ENCODE peak calls at places on chromosomes 3 and 15, in eight cellular contexts. M is T-helper 1 cell; V is putamen; X is GM18507; Q is nephron progenitor cell; C is coronary artery; R is stimulated activated CD4-positive, alpha-beta T cell treated with anti-CD3 and anti-CD28 coated beads, Interleukin-1b, Interleukin-23, amount 100 ng/mL, for 1 hour; U is stromal cell of bone marrow. B is an unnamed sample.

GRCh38 chr15:29756358-29757267 is 65.7 kb downstream of the TJP1 start:
- DNase-seq in M (no peak), V (no peak), X (no peak), Q (no peak), C (no peak), R (no peak), U (no peak), B (peak)

GRCh38 chr15:31062310-31062964 is 39.1 kb downstream of the TRPM1 start:
- DNase-seq in M (no peak), V (no peak), X (no peak), Q (no peak), C (no peak), R (no peak), U (no peak), B (no peak)

GRCh38 chr3:16897254-16897926 is 12.6 kb downstream of the PLCL2 start:
- DNase-seq in M (no peak), V (no peak), X (no peak), Q (peak), C (no peak), R (no peak), U (no peak), B (no peak)

GRCh38 chr3:100400424-100400781 is 486 bp downstream of the TOMM70 start:
- DNase-seq in M (peak), V (no peak), X (no peak), Q (no peak), C (no peak), R (no peak), U (no peak), B (peak)

GRCh38 chr15:41966414-41966812 is 5.9 kb downstream of the EHD4 start:
- DNase-seq in M (no peak), V (no peak), X (no peak), Q (no peak), C (no peak), R (no peak), U (no peak), B (no peak)

GRCh38 chr15:59594493-59594942 is 17.1 kb upstream of the GCNT3 start:
- DNase-seq in M (no peak), V (no peak), X (no peak), Q (no peak), C (no peak), R (no peak), U (peak), B (no peak)

GRCh38 chr15:73015493-73015892 is 36.8 kb upstream of the NEO1 start:
- DNase-seq in M (no peak), V (no peak), X (no peak), Q (no peak), C (no peak), R (no peak), U (no peak), B (no peak)

GRCh38 chr3:13846716-13847570 is 32.9 kb downstream of the WNT7A start:
- DNase-seq in M (no peak), V (no peak), X (no peak), Q (no peak), C (no peak), R (no peak), U (no peak), B (no peak)

GRCh38 chr3:191070201-191070600 is 128.8 kb upstream of the OSTN start:
- DNase-seq in M (no peak), V (no peak), X (no peak), Q (no peak), C (no peak), R (no peak), U (peak), B (no peak)

GRCh38 chr3:134373942-134374790 is at the start of gene AMOTL2:
- DNase-seq in M (no peak), V (peak), X (peak), Q (peak), C (peak), R (no peak), U (peak), B (peak)

GRCh38 chr15:76107169-76107568 is 47.4 kb downstream of the TMEM266 start:
- DNase-seq in M (no peak), V (no peak), X (no peak), Q (no peak), C (no peak), R (no peak), U (no peak), B (no peak)

GRCh38 chr15:62112616-62113593 is 46.1 kb downstream of the C2CD4A start:
- DNase-seq in M (no peak), V (no peak), X (no peak), Q (no peak), C (no peak), R (no peak), U (peak), B (no peak)

GRCh38 chr15:77032052-77032646 is 37.2 kb downstream of the PSTPIP1 start:
- DNase-seq in M (no peak), V (no peak), X (no peak), Q (no peak), C (peak), R (no peak), U (no peak), B (no peak)

GRCh38 chr15:83818591-83818990 is 164.7 kb downstream of the ADAMTSL3 start:
- DNase-seq in M (no peak), V (no peak), X (no peak), Q (no peak), C (no peak), R (no peak), U (no peak), B (no peak)

GRCh38 chr3:18428036-18428435 is 2.9 kb upstream of the SATB1 start:
- DNase-seq in M (no peak), V (no peak), X (no peak), Q (no peak), C (no peak), R (no peak), U (no peak), B (no peak)

GRCh38 chr3:150062492-150062891 is 91.8 kb upstream of the PFN2 start:
- DNase-seq in M (no peak), V (no peak), X (no peak), Q (no peak), C (no peak), R (no peak), U (peak), B (peak)

GRCh38 chr3:149343951-149344350 is 10.5 kb upstream of the TM4SF18 start:
- DNase-seq in M (no peak), V (no peak), X (peak), Q (no peak), C (no peak), R (no peak), U (no peak), B (no peak)

GRCh38 chr3:115550285-115550741 is 73.0 kb upstream of the GAP43 start:
- DNase-seq in M (no peak), V (no peak), X (no peak), Q (no peak), C (no peak), R (no peak), U (peak), B (no peak)

GRCh38 chr3:27281671-27282150 is 87.5 kb downstream of the NEK10 start:
- DNase-seq in M (no peak), V (no peak), X (no peak), Q (no peak), C (no peak), R (no peak), U (no peak), B (no peak)

GRCh38 chr3:127458698-127459097 is 131.8 kb downstream of the TPRA1 start:
- DNase-seq in M (peak), V (no peak), X (no peak), Q (peak), C (no peak), R (no peak), U (no peak), B (no peak)

GRCh38 chr3:122576174-122576940 is 1.1 kb upstream of the PARP15 start:
- DNase-seq in M (no peak), V (no peak), X (peak), Q (no peak), C (no peak), R (no peak), U (peak), B (no peak)

GRCh38 chr15:68042855-68043222 is 11.3 kb upstream of the PIAS1 start:
- DNase-seq in M (no peak), V (no peak), X (no peak), Q (no peak), C (no peak), R (no peak), U (no peak), B (no peak)

GRCh38 chr15:95690631-95691340 is 639.7 kb upstream of the NR2F2 start:
- DNase-seq in M (no peak), V (no peak), X (no peak), Q (no peak), C (no peak), R (no peak), U (no peak), B (no peak)

GRCh38 chr3:114494498-114494897 is 200.7 kb downstream of the TIGIT start:
- DNase-seq in M (no peak), V (no peak), X (no peak), Q (no peak), C (no peak), R (no peak), U (no peak), B (no peak)

GRCh38 chr15:29571728-29572454 is 250.4 kb downstream of the TJP1 start:
- DNase-seq in M (no peak), V (no peak), X (no peak), Q (no peak), C (no peak), R (no peak), U (no peak), B (no peak)

GRCh38 chr3:105747056-105747455 is 121.8 kb downstream of the CBLB start:
- DNase-seq in M (no peak), V (peak), X (no peak), Q (no peak), C (no peak), R (no peak), U (peak), B (no peak)

GRCh38 chr15:101483476-101483875 is 6.0 kb downstream of the PCSK6 start:
- DNase-seq in M (no peak), V (no peak), X (no peak), Q (no peak), C (peak), R (no peak), U (no peak), B (no peak)

GRCh38 chr15:97968380-97968779 is 7.9 kb downstream of the ARRDC4 start:
- DNase-seq in M (no peak), V (no peak), X (no peak), Q (no peak), C (no peak), R (no peak), U (peak), B (no peak)

GRCh38 chr3:127014536-127015281 is 31.8 kb downstream of the PLXNA1 start:
- DNase-seq in M (no peak), V (no peak), X (no peak), Q (no peak), C (no peak), R (no peak), U (no peak), B (no peak)

GRCh38 chr3:95319921-95320494 is 1257.1 kb downstream of the NSUN3 start:
- DNase-seq in M (no peak), V (peak), X (no peak), Q (no peak), C (no peak), R (no peak), U (peak), B (no peak)

GRCh38 chr3:77142636-77143035 is 102.7 kb downstream of the ROBO2 start:
- DNase-seq in M (no peak), V (no peak), X (no peak), Q (no peak), C (no peak), R (no peak), U (no peak), B (no peak)

GRCh38 chr3:72010044-72010443 is 225.1 kb upstream of the PROK2 start:
- DNase-seq in M (no peak), V (peak), X (no peak), Q (no peak), C (no peak), R (no peak), U (peak), B (peak)

GRCh38 chr3:130827486-130827885 is 66.4 kb upstream of the ATP2C1 start:
- DNase-seq in M (no peak), V (no peak), X (no peak), Q (no peak), C (no peak), R (no peak), U (no peak), B (no peak)

B was measured in Ammon's horn.